ENCODE peak calls at places on chromosomes 2 and 18, in eight cellular contexts. B, Z, C, N, F, M, S and D are unnamed samples.
A peak's percentile ranks its signal among the peaks of the same experiment; 100 is the strongest.

GRCh38 chr2:238509151-238509820 is 82.6 kb downstream of the ASB1 start:
- DNase-seq in B (no peak), Z (no peak), C (no peak), N (peak; percentile 31), F (no peak), M (no peak), S (no peak), D (peak; percentile 51)

GRCh38 chr2:229445013-229445412 is 173.9 kb upstream of the PID1 start:
- DNase-seq in B (no peak), Z (no peak), C (no peak), N (peak; percentile 94), F (peak; percentile 83), M (peak; percentile 84), S (no peak), D (peak; percentile 84)

GRCh38 chr2:20184067-20184938 is 40.6 kb downstream of the SDC1 start:
- DNase-seq in B (no peak), Z (no peak), C (no peak), N (peak; percentile 92), F (no peak), M (peak; percentile 78), S (no peak), D (peak; percentile 76)

GRCh38 chr2:118774458-118775133 is 72.9 kb downstream of the EN1 start:
- DNase-seq in B (no peak), Z (peak; percentile 14), C (peak; percentile 2), N (peak; percentile 23), F (no peak), M (peak; percentile 95), S (peak; percentile 84), D (peak; percentile 81)

GRCh38 chr18:63102941-63103744 is 216.4 kb downstream of the BCL2 start:
- DNase-seq in B (no peak), Z (no peak), C (no peak), N (no peak), F (no peak), M (no peak), S (no peak), D (no peak)

GRCh38 chr2:173749315-173749714 is 215.9 kb downstream of the SP3 start:
- DNase-seq in B (no peak), Z (no peak), C (no peak), N (peak; percentile 45), F (peak; percentile 31), M (peak; percentile 17), S (peak; percentile 21), D (peak; percentile 11)

GRCh38 chr2:210961249-210961648 is 404.9 kb downstream of the CPS1 start:
- DNase-seq in B (no peak), Z (no peak), C (no peak), N (peak; percentile 67), F (no peak), M (no peak), S (no peak), D (peak; percentile 15)

GRCh38 chr2:32484907-32485306 is 128.1 kb downstream of the BIRC6 start:
- DNase-seq in B (no peak), Z (no peak), C (no peak), N (peak; percentile 88), F (peak; percentile 90), M (peak; percentile 83), S (no peak), D (peak; percentile 30)

GRCh38 chr2:233145726-233146125 is 85.6 kb downstream of the INPP5D start:
- DNase-seq in B (no peak), Z (no peak), C (no peak), N (no peak), F (no peak), M (no peak), S (no peak), D (no peak)

GRCh38 chr2:114661926-114662670 is 219.7 kb downstream of the DPP10 start:
- DNase-seq in B (no peak), Z (no peak), C (no peak), N (no peak), F (no peak), M (peak; percentile 38), S (peak; percentile 22), D (no peak)

GRCh38 chr2:65061910-65062339 is 5.7 kb downstream of the CEP68 start:
- DNase-seq in B (no peak), Z (no peak), C (no peak), N (no peak), F (no peak), M (no peak), S (no peak), D (no peak)

GRCh38 chr2:17680119-17680518 is 73.5 kb downstream of the SMC6 start:
- DNase-seq in B (no peak), Z (no peak), C (no peak), N (no peak), F (no peak), M (no peak), S (no peak), D (no peak)

GRCh38 chr2:168603439-168603961 is 147.4 kb downstream of the CERS6 start:
- DNase-seq in B (no peak), Z (no peak), C (no peak), N (no peak), F (no peak), M (no peak), S (no peak), D (no peak)

GRCh38 chr2:219631925-219632757 is 4.7 kb downstream of the SLC4A3 start:
- DNase-seq in B (no peak), Z (no peak), C (no peak), N (no peak), F (no peak), M (no peak), S (no peak), D (no peak)

GRCh38 chr2:215713393-215713792 is 277.5 kb upstream of the FN1 start:
- DNase-seq in B (no peak), Z (no peak), C (no peak), N (peak; percentile 25), F (no peak), M (peak; percentile 66), S (no peak), D (no peak)

GRCh38 chr2:21009662-21010225 is 34.1 kb downstream of the APOB start:
- DNase-seq in B (no peak), Z (no peak), C (no peak), N (no peak), F (no peak), M (no peak), S (no peak), D (no peak)

GRCh38 chr2:3959372-3959771 is 256.0 kb downstream of the DCDC2C start:
- DNase-seq in B (peak; percentile 44), Z (no peak), C (no peak), N (peak; percentile 38), F (no peak), M (peak; percentile 71), S (peak; percentile 46), D (peak; percentile 40)

GRCh38 chr2:109031481-109032228 is 42.6 kb upstream of the EDAR start:
- DNase-seq in B (peak; percentile 29), Z (no peak), C (peak; percentile 36), N (peak; percentile 19), F (peak; percentile 11), M (peak; percentile 28), S (peak; percentile 69), D (peak; percentile 58)

GRCh38 chr2:112884869-112885502 is 26.0 kb upstream of the IL37 start:
- DNase-seq in B (peak; percentile 57), Z (peak; percentile 21), C (peak; percentile 31), N (peak; percentile 25), F (no peak), M (peak; percentile 66), S (peak; percentile 36), D (peak; percentile 64)

GRCh38 chr18:53971331-53971730 is 253.1 kb downstream of the MBD2 start:
- DNase-seq in B (no peak), Z (no peak), C (no peak), N (no peak), F (no peak), M (no peak), S (no peak), D (no peak)

GRCh38 chr2:105746177-105747080 is 1.7 kb downstream of the NCK2 start:
- DNase-seq in B (peak; percentile 66), Z (peak; percentile 69), C (peak; percentile 69), N (no peak), F (no peak), M (no peak), S (peak; percentile 41), D (no peak)

GRCh38 chr2:30433902-30434301 is 13.1 kb upstream of the LCLAT1 start:
- DNase-seq in B (no peak), Z (no peak), C (no peak), N (no peak), F (no peak), M (no peak), S (no peak), D (no peak)

GRCh38 chr2:37555457-37555856 is 116.0 kb downstream of the CDC42EP3 start:
- DNase-seq in B (no peak), Z (no peak), C (no peak), N (no peak), F (no peak), M (no peak), S (no peak), D (no peak)

GRCh38 chr18:34867520-34867919 is 157.4 kb downstream of the DTNA start:
- DNase-seq in B (no peak), Z (no peak), C (no peak), N (peak; percentile 27), F (no peak), M (no peak), S (peak; percentile 21), D (peak; percentile 5)

GRCh38 chr18:75161629-75162028 is 47.3 kb downstream of the PTGR3 start:
- DNase-seq in B (peak; percentile 20), Z (no peak), C (no peak), N (peak; percentile 38), F (no peak), M (peak; percentile 59), S (no peak), D (peak; percentile 81)

GRCh38 chr18:45111507-45111858 is 430.8 kb downstream of the SETBP1 start:
- DNase-seq in B (no peak), Z (no peak), C (no peak), N (no peak), F (no peak), M (no peak), S (no peak), D (no peak)

GRCh38 chr2:95234806-95235205 is 27.5 kb downstream of the ZNF892 start:
- DNase-seq in B (no peak), Z (no peak), C (no peak), N (no peak), F (no peak), M (no peak), S (no peak), D (no peak)

GRCh38 chr2:240326246-240326645 is 109.2 kb upstream of the GPC1 start:
- DNase-seq in B (no peak), Z (no peak), C (no peak), N (peak; percentile 77), F (no peak), M (no peak), S (no peak), D (peak; percentile 62)

GRCh38 chr2:190110131-190110530 is 47.6 kb upstream of the MSTN start:
- DNase-seq in B (no peak), Z (no peak), C (no peak), N (peak; percentile 12), F (no peak), M (no peak), S (no peak), D (no peak)

GRCh38 chr2:235639387-235639786 is 145.5 kb downstream of the AGAP1 start:
- DNase-seq in B (no peak), Z (no peak), C (no peak), N (peak; percentile 66), F (peak; percentile 98), M (peak; percentile 90), S (no peak), D (peak; percentile 90)

GRCh38 chr2:2681085-2681484 is 350.0 kb upstream of the MYT1L start:
- DNase-seq in B (no peak), Z (no peak), C (no peak), N (no peak), F (no peak), M (no peak), S (no peak), D (no peak)

GRCh38 chr2:224850081-224850480 is 133.9 kb upstream of the CCDC195 start:
- DNase-seq in B (no peak), Z (no peak), C (no peak), N (peak; percentile 6), F (no peak), M (no peak), S (no peak), D (no peak)